ENCODE peak calls at places on chromosome 4, in four cellular contexts. One of them, this sample, is unnamed.

GRCh38 chr4:71187399-71188196 is 151.2 kb upstream of the SLC4A4 start:
- DNase-seq in K562: no peak
- DNase-seq in SK-N-SH: no peak
- DNase-seq in HepG2: no peak
- DNase-seq in this sample: peak; percentile 43

GRCh38 chr4:108058685-108059440 is 69.2 kb downstream of the HADH start:
- DNase-seq in K562: no peak
- DNase-seq in SK-N-SH: no peak
- DNase-seq in HepG2: peak; percentile 27
- DNase-seq in this sample: no peak

GRCh38 chr4:99655315-99656081 is 2.1 kb downstream of the C4orf54 start:
- DNase-seq in K562: no peak
- DNase-seq in SK-N-SH: no peak
- DNase-seq in HepG2: no peak
- DNase-seq in this sample: no peak

GRCh38 chr4:84596826-84597225 is 13.9 kb downstream of the CDS1 start:
- DNase-seq in K562: peak; percentile 27
- DNase-seq in SK-N-SH: no peak
- DNase-seq in HepG2: no peak
- DNase-seq in this sample: peak; percentile 61

GRCh38 chr4:71110499-71110898 is 117.0 kb downstream of the DCK start:
- DNase-seq in K562: no peak
- DNase-seq in SK-N-SH: no peak
- DNase-seq in HepG2: no peak
- DNase-seq in this sample: no peak

GRCh38 chr4:94349193-94349592 is 6.6 kb upstream of the HPGDS start:
- DNase-seq in K562: no peak
- DNase-seq in SK-N-SH: no peak
- DNase-seq in HepG2: no peak
- DNase-seq in this sample: no peak

GRCh38 chr4:39103291-39103690 is 41.3 kb downstream of the KLHL5 start:
- DNase-seq in K562: no peak
- DNase-seq in SK-N-SH: no peak
- DNase-seq in HepG2: no peak
- DNase-seq in this sample: no peak

GRCh38 chr4:10866691-10867090 is 182.1 kb upstream of the CLNK start:
- DNase-seq in K562: no peak
- DNase-seq in SK-N-SH: no peak
- DNase-seq in HepG2: no peak
- DNase-seq in this sample: no peak

GRCh38 chr4:122765702-122766352 is 33.3 kb downstream of the BBS12 start:
- DNase-seq in K562: peak; percentile 46
- DNase-seq in SK-N-SH: no peak
- DNase-seq in HepG2: no peak
- DNase-seq in this sample: no peak

GRCh38 chr4:6504900-6505496 is 32.6 kb upstream of the PPP2R2C start:
- DNase-seq in K562: no peak
- DNase-seq in SK-N-SH: no peak
- DNase-seq in HepG2: no peak
- DNase-seq in this sample: no peak

GRCh38 chr4:106036848-106037247 is 141.6 kb downstream of the NPNT start:
- DNase-seq in K562: no peak
- DNase-seq in SK-N-SH: no peak
- DNase-seq in HepG2: peak; percentile 96
- DNase-seq in this sample: no peak

GRCh38 chr4:155433636-155434360 is 57.0 kb upstream of the MAP9 start:
- DNase-seq in K562: no peak
- DNase-seq in SK-N-SH: no peak
- DNase-seq in HepG2: no peak
- DNase-seq in this sample: no peak

GRCh38 chr4:54585321-54586000 is 72.3 kb upstream of the KIT start:
- DNase-seq in K562: peak; percentile 60
- DNase-seq in SK-N-SH: no peak
- DNase-seq in HepG2: no peak
- DNase-seq in this sample: no peak

GRCh38 chr4:5066101-5066500 is 14.8 kb downstream of the STK32B start:
- DNase-seq in K562: no peak
- DNase-seq in SK-N-SH: no peak
- DNase-seq in HepG2: no peak
- DNase-seq in this sample: no peak

GRCh38 chr4:189301692-189302091 is 639.0 kb upstream of the FRG1 start:
- DNase-seq in K562: no peak
- DNase-seq in SK-N-SH: no peak
- DNase-seq in HepG2: no peak
- DNase-seq in this sample: no peak

GRCh38 chr4:154807042-154807630 is 26.1 kb downstream of the RBM46 start:
- DNase-seq in K562: peak; percentile 8
- DNase-seq in SK-N-SH: peak; percentile 24
- DNase-seq in HepG2: peak; percentile 4
- DNase-seq in this sample: no peak

GRCh38 chr4:184664445-184665210 is 15.1 kb downstream of the PRIMPOL start:
- DNase-seq in K562: peak; percentile 73
- DNase-seq in SK-N-SH: peak; percentile 32
- DNase-seq in HepG2: no peak
- DNase-seq in this sample: no peak

GRCh38 chr4:1910643-1911042 is 39.5 kb downstream of the NSD2 start:
- DNase-seq in K562: peak; percentile 52
- DNase-seq in SK-N-SH: peak; percentile 61
- DNase-seq in HepG2: peak; percentile 55
- DNase-seq in this sample: peak; percentile 69

GRCh38 chr4:21763865-21764264 is 184.7 kb downstream of the KCNIP4 start:
- DNase-seq in K562: no peak
- DNase-seq in SK-N-SH: peak; percentile 14
- DNase-seq in HepG2: no peak
- DNase-seq in this sample: no peak

GRCh38 chr4:21768349-21769310 is 179.9 kb downstream of the KCNIP4 start:
- DNase-seq in K562: peak; percentile 13
- DNase-seq in SK-N-SH: peak; percentile 18
- DNase-seq in HepG2: peak; percentile 28
- DNase-seq in this sample: no peak

GRCh38 chr4:21769404-21770147 is 179.0 kb downstream of the KCNIP4 start:
- DNase-seq in K562: no peak
- DNase-seq in SK-N-SH: no peak
- DNase-seq in HepG2: no peak
- DNase-seq in this sample: no peak

DNA sequence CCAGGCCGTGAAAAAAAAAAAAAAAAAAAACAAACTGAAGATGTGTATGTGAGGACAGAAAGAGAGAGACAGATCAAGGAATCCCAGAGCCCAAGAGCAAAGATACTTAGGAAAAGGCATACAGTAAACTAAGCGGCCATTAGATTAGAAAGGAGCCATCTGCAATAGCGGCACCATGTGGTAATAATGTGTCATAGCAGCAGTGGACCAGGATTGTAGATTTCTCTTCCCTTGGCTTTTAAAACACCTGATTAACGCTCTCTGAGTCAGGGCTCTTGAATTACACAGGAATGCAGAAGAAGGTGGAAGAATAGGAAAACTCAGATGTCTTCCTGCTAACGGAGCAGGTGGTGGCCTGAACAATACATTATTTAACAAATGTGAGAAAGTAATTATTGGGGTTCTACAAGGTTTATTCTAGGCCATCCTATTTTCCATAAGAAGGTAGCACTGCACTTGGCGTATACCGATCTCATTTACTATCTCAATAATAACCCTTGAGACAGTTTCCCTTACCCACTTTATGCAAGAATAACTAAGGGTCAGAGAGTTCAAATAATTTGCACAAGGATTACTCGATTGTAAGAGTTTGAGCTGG is 182.7 kb downstream of the KCNIP4 start:
- DNase-seq in K562: peak; percentile 21
- DNase-seq in SK-N-SH: peak; percentile 25
- DNase-seq in HepG2: peak; percentile 25
- DNase-seq in this sample: peak; percentile 67
- TF ChIP-seq FOXJ3 in K562: no peak
- TF ChIP-seq FOXJ3 in SK-N-SH: no peak
- TF ChIP-seq FOXJ3 in HepG2: no peak
- TF ChIP-seq FOXJ3 in this sample: no peak

GRCh38 chr4:140637836-140638235 is 69.1 kb upstream of the UCP1 start:
- DNase-seq in K562: peak; percentile 49
- DNase-seq in SK-N-SH: peak; percentile 69
- DNase-seq in HepG2: peak; percentile 59
- DNase-seq in this sample: peak; percentile 45
- TF ChIP-seq FOXJ3 in K562: no peak
- TF ChIP-seq FOXJ3 in SK-N-SH: no peak
- TF ChIP-seq FOXJ3 in HepG2: no peak
- TF ChIP-seq FOXJ3 in this sample: no peak

GRCh38 chr4:25209702-25210101 is 24.1 kb upstream of the PI4K2B start:
- DNase-seq in K562: no peak
- DNase-seq in SK-N-SH: no peak
- DNase-seq in HepG2: no peak
- DNase-seq in this sample: no peak

GRCh38 chr4:25211721-25212120 is 22.1 kb upstream of the PI4K2B start:
- DNase-seq in K562: no peak
- DNase-seq in SK-N-SH: no peak
- DNase-seq in HepG2: no peak
- DNase-seq in this sample: no peak

GRCh38 chr4:25212822-25213221 is 21.0 kb upstream of the PI4K2B start:
- DNase-seq in K562: no peak
- DNase-seq in SK-N-SH: no peak
- DNase-seq in HepG2: no peak
- DNase-seq in this sample: no peak

GRCh38 chr4:25213327-25213979 is 20.4 kb upstream of the PI4K2B start:
- DNase-seq in K562: no peak
- DNase-seq in SK-N-SH: no peak
- DNase-seq in HepG2: no peak
- DNase-seq in this sample: no peak

DNA sequence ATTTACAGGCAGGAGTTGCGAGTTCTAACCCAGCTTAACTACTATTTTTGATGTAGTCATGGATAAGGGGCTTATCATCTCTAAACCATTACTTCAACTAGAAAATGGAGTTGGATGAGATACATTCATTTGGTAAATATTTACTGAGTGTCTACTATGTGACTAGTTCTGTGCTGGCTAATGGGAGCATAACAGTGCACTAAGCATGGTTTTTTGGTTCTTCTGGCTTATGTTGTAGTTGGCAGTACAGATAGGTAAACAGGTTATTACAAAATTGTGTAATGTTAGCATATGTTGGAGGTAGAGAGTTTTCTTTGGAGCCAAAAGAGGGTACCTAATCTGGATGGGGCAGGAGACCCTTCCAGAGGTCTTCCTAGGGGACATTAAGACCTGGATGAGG is 25.8 kb upstream of the PI4K2B start:
- DNase-seq in K562: no peak
- DNase-seq in SK-N-SH: no peak
- DNase-seq in HepG2: no peak
- DNase-seq in this sample: no peak
- TF ChIP-seq FOXJ3 in K562: no peak
- TF ChIP-seq FOXJ3 in SK-N-SH: no peak
- TF ChIP-seq FOXJ3 in HepG2: no peak
- TF ChIP-seq FOXJ3 in this sample: no peak

GRCh38 chr4:112238833-112239232 is 7.2 kb downstream of the AP1AR start:
- DNase-seq in K562: no peak
- DNase-seq in SK-N-SH: no peak
- DNase-seq in HepG2: no peak
- DNase-seq in this sample: no peak

GRCh38 chr4:112234952-112235609 is 3.5 kb downstream of the AP1AR start:
- DNase-seq in K562: peak; percentile 46
- DNase-seq in SK-N-SH: peak; percentile 48
- DNase-seq in HepG2: peak; percentile 66
- DNase-seq in this sample: peak; percentile 35

GRCh38 chr4:112231779-112232713 is at the start of gene AP1AR:
- DNase-seq in K562: peak; percentile 90
- DNase-seq in SK-N-SH: peak; percentile 92
- DNase-seq in HepG2: peak; percentile 73
- DNase-seq in this sample: peak; percentile 93

GRCh38 chr4:112230879-112231778 is 458 bp upstream of the AP1AR start:
- DNase-seq in K562: peak; percentile 98
- DNase-seq in SK-N-SH: peak; percentile 98
- DNase-seq in HepG2: peak; percentile 98
- DNase-seq in this sample: peak; percentile 99

GRCh38 chr4:112236040-112236439 is 4.5 kb downstream of the AP1AR start:
- DNase-seq in K562: no peak
- DNase-seq in SK-N-SH: no peak
- DNase-seq in HepG2: no peak
- DNase-seq in this sample: no peak
- TF ChIP-seq FOXJ3 in K562: no peak
- TF ChIP-seq FOXJ3 in SK-N-SH: no peak
- TF ChIP-seq FOXJ3 in HepG2: no peak
- TF ChIP-seq FOXJ3 in this sample: no peak

GRCh38 chr4:186767794-186768193 is 44.1 kb upstream of the FAT1 start:
- DNase-seq in K562: no peak
- DNase-seq in SK-N-SH: no peak
- DNase-seq in HepG2: no peak
- DNase-seq in this sample: no peak

GRCh38 chr4:186762865-186763264 is 39.2 kb upstream of the FAT1 start:
- DNase-seq in K562: no peak
- DNase-seq in SK-N-SH: no peak
- DNase-seq in HepG2: no peak
- DNase-seq in this sample: no peak

GRCh38 chr4:186765673-186766546 is 42.3 kb upstream of the FAT1 start:
- DNase-seq in K562: no peak
- DNase-seq in SK-N-SH: no peak
- DNase-seq in HepG2: peak; percentile 98
- DNase-seq in this sample: no peak

GRCh38 chr4:186764457-186764856 is 40.8 kb upstream of the FAT1 start:
- DNase-seq in K562: no peak
- DNase-seq in SK-N-SH: no peak
- DNase-seq in HepG2: no peak
- DNase-seq in this sample: no peak

GRCh38 chr4:186765138-186765537 is 41.5 kb upstream of the FAT1 start:
- DNase-seq in K562: peak; percentile 55
- DNase-seq in SK-N-SH: no peak
- DNase-seq in HepG2: peak; percentile 73
- DNase-seq in this sample: peak; percentile 28
- TF ChIP-seq FOXJ3 in K562: no peak
- TF ChIP-seq FOXJ3 in SK-N-SH: no peak
- TF ChIP-seq FOXJ3 in HepG2: no peak
- TF ChIP-seq FOXJ3 in this sample: no peak

This sample was measured in WTC11.